ENCODE peak calls at places on chromosomes 5 and 9, in four cellular contexts. Y is IMR-90, M is HepG2, Z is K562. E is an unnamed sample.

GRCh38 chr9:35035851-35036701 is 36.3 kb downstream of the VCP start:
- DNase-seq in M (no peak), Z (no peak), Y (peak; percentile 38), E (no peak)

GRCh38 chr9:137406876-137407589 is 15.9 kb downstream of the EXD3 start:
- DNase-seq in M (peak; percentile 42), Y (peak; percentile 44), Z (no peak), E (peak; percentile 64)

GRCh38 chr5:79759436-79759835 is 69.8 kb downstream of the CMYA5 start:
- DNase-seq in Y (peak; percentile 74), Z (no peak), M (no peak), E (no peak)

GRCh38 chr5:112555691-112556090 is 136.6 kb upstream of the EPB41L4A start:
- DNase-seq in M (no peak), Y (peak; percentile 57), Z (no peak), E (no peak)

GRCh38 chr5:371811-372555 is 50.5 kb downstream of the AHRR start:
- DNase-seq in Y (no peak), Z (no peak), M (no peak), E (no peak)

GRCh38 chr5:126867237-126867636 is 90.3 kb downstream of the LMNB1 start:
- DNase-seq in M (no peak), Y (no peak), Z (no peak), E (no peak)

GRCh38 chr9:27560457-27560856 is 12.8 kb downstream of the C9orf72 start:
- DNase-seq in Y (no peak), Z (no peak), M (no peak), E (no peak)

GRCh38 chr5:156103116-156103860 is 223.7 kb upstream of the SGCD start:
- DNase-seq in M (no peak), Y (no peak), Z (no peak), E (no peak)

GRCh38 chr5:90747175-90747574 is 188.6 kb downstream of the ADGRV1 start:
- DNase-seq in M (no peak), Y (no peak), Z (peak; percentile 21), E (no peak)

GRCh38 chr5:153211052-153211451 is 279.4 kb upstream of the GRIA1 start:
- DNase-seq in Z (no peak), M (no peak), Y (no peak), E (no peak)

GRCh38 chr5:54630738-54631369 is 113.3 kb downstream of the SNX18 start:
- DNase-seq in Z (no peak), Y (peak; percentile 18), M (no peak), E (no peak)

GRCh38 chr5:143008809-143009521 is 238.8 kb downstream of the ARHGAP26 start:
- DNase-seq in Y (peak; percentile 100), Z (no peak), M (no peak), E (no peak)

GRCh38 chr9:117616436-117616835 is 87.8 kb upstream of the TLR4 start:
- DNase-seq in Z (no peak), M (no peak), Y (no peak), E (no peak)

GRCh38 chr9:134814598-134815215 is 65.9 kb upstream of the FCN2 start:
- DNase-seq in Y (peak; percentile 67), Z (no peak), M (no peak), E (peak; percentile 23)

GRCh38 chr5:74136276-74136675 is 504.3 kb downstream of the ENC1 start:
- DNase-seq in Z (no peak), Y (no peak), M (no peak), E (no peak)

GRCh38 chr9:6552033-6552737 is 93.3 kb downstream of the GLDC start:
- DNase-seq in Z (no peak), Y (peak; percentile 83), M (peak; percentile 29), E (no peak)

GRCh38 chr5:36264202-36264760 is 22.6 kb upstream of the NADK2 start:
- DNase-seq in M (no peak), Z (no peak), Y (no peak), E (no peak)

DNA sequence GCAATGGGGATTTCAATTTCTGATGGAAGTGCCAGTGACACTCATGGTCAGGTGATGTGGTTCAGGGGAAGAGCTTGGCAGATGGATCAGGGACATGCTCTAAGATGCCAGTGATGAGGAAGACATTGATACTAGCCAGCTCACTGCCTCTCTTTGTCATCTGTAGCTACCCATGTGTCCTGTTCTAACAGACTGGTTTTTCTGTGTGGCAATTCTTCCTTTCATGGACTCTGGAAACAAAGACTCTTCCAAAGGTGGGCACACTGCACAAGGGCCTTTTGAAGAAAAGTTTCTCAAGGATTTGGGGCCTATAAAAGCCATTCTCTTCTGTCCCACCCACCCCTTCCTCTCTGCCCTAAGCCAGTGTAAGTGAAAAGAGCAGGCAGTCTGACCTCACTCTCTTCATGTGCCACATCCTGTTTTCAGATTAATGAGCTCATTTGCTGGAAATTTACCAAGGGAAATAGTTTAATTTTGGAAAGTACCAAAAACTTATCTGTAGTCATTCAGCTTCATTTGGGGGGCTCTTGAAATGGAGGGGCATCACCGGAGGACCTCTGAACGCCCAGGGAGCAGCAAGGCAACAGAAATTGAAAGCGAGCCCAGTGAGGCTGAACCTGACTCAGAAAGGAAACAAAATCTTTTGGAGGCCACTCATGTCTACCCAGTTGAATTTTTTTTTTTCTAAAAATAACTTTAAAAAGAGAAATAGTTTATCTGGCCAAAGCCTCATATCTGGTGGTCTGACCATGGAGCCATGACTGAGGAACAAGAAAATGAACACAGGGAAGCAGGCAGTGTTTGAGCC is 4.9 kb upstream of the TRAF1 start:
- DNase-seq in Y (peak; percentile 75), Z (no peak), M (no peak), E (no peak)
- TF ChIP-seq MAZ in Y (no peak), Z (no peak), M (no peak), E (no peak)

GRCh38 chr5:159214486-159215271 is 5.3 kb upstream of the RNF145 start:
- DNase-seq in Y (no peak), Z (no peak), M (no peak), E (no peak)

GRCh38 chr5:159218595-159219023 is 9.3 kb upstream of the RNF145 start:
- DNase-seq in Z (no peak), M (no peak), Y (peak; percentile 38), E (no peak)

GRCh38 chr5:159217236-159217635 is 7.9 kb upstream of the RNF145 start:
- DNase-seq in M (no peak), Y (no peak), Z (no peak), E (no peak)

GRCh38 chr5:159216454-159216853 is 7.1 kb upstream of the RNF145 start:
- DNase-seq in Y (no peak), Z (no peak), M (no peak), E (no peak)

DNA sequence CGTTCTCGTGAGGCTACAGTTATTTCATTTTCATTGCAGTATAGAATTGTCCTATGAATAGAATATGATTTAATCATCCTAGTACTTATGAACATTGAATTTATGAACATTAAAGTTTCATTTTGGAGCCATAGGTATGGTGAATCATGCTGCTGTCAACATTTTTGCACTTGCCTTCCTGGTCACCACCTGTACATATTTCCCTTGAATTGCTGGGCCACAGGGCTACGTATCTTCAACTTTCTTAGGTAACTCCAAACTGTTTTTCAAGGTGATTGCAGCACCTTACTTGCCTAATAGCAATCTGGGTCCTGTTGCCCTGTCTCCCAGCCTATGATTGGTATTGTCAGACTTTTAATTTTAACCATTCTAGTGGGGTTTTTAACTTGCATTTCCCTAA is 6.5 kb upstream of the RNF145 start:
- DNase-seq in Z (no peak), Y (no peak), M (no peak), E (no peak)
- TF ChIP-seq RFX5 in Z (no peak), Y (no peak), M (no peak), E (no peak)

GRCh38 chr9:4748612-4749011 is 7.6 kb upstream of the AK3 start:
- DNase-seq in Y (peak; percentile 33), M (no peak), Z (peak; percentile 16), E (no peak)

GRCh38 chr9:4746278-4746677 is 5.3 kb upstream of the AK3 start:
- DNase-seq in M (no peak), Y (no peak), Z (no peak), E (no peak)

GRCh38 chr9:4755026-4755609 is 14.1 kb upstream of the AK3 start:
- DNase-seq in M (no peak), Z (no peak), Y (no peak), E (no peak)

DNA sequence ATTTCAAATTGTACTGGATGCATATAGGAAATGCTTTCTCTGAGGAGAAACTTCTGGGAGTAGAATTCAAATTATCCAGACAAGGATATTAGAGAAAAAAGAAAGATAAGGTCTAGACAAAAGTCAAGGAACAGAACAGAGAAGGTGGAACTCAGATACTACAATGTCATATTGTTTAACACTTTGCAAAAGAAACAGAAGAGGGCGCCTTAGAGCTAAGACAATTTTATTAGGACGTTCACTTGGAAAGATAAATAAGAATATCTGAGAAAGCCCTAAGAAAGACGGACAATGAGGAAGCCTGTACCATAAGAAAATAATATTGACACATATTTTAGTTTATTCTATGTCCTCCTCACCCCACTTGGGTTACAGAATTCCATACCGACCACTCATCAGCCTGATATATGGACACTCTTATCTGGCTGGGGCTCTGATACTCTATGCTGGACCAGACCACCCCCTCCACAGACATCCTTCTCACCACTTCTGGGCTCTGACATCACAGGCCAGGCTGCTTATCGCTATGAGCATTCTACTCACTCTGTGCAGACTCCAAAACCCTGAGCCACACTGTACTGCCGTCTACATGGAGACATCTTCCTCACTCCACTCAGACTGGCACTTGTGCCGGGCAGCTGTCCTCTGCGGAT is 9.1 kb upstream of the AK3 start:
- DNase-seq in Y (peak; percentile 61), Z (peak; percentile 19), M (no peak), E (no peak)
- TF ChIP-seq MAZ in Y (no peak), Z (no peak), M (no peak), E (no peak)

DNA sequence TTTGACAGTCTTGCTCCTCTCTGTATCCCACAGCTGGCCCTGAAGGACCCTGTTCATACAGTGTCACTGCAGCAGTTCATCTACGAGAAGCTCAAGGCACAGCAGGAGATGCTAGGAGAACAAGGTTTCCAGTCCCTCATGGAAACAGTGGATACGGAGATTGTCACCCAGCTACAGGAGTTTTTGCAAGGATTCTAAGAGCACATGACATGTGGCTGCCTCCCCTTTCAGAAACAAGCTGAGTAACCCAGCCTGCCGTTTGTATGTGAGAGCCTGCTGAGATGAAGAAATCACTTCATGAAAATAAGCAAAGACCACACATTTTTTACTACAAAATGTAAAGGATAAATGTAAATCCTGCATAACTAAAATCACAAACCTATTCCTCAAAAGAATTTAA is 48.5 kb downstream of the LRRC70 start:
- DNase-seq in Y (no peak), Z (no peak), M (no peak), E (no peak)
- TF ChIP-seq RFX5 in Y (no peak), Z (no peak), M (no peak), E (no peak)